ENCODE peak calls at places on chromosome 14, in nine cellular contexts. K, N, R, D, C, T, G, J and H are unnamed samples.

GRCh38 chr14:22888662-22889061 is 5.6 kb downstream of the REM2 start:
- DNase-seq in N (peak; percentile 70), D (no peak), J (no peak), K (no peak), R (no peak), C (no peak), G (no peak), T (no peak), H (no peak)

GRCh38 chr14:98704441-98704840 is 567.6 kb downstream of the BCL11B start:
- DNase-seq in N (no peak), J (no peak), R (no peak), K (no peak), T (no peak), C (no peak), G (no peak), D (no peak), H (no peak)

GRCh38 chr14:55926007-55926406 is 192.2 kb upstream of the PELI2 start:
- DNase-seq in K (peak; percentile 57), N (no peak), C (no peak), T (no peak), R (no peak), D (no peak), J (no peak), G (no peak), H (no peak)

GRCh38 chr14:101033446-101034165 is 130.1 kb upstream of the RTL1 start:
- DNase-seq in G (no peak), J (no peak), N (no peak), C (no peak), D (no peak), K (no peak), R (no peak), T (peak; percentile 58), H (no peak)

GRCh38 chr14:23550827-23551265 is 719 bp downstream of the ZFHX2 start:
- DNase-seq in K (peak; percentile 28), D (no peak), J (peak; percentile 54), T (no peak), G (peak; percentile 33), R (peak; percentile 45), C (no peak), N (no peak), H (no peak)

GRCh38 chr14:56491299-56492285 is 88.0 kb upstream of the TMEM260 start:
- DNase-seq in J (no peak), R (peak; percentile 61), N (peak; percentile 31), T (no peak), G (peak; percentile 68), K (peak; percentile 70), C (no peak), D (peak; percentile 87), H (no peak)

GRCh38 chr14:90500665-90501370 is 104.0 kb downstream of the CALM1 start:
- DNase-seq in C (no peak), G (no peak), K (peak; percentile 63), N (peak; percentile 36), R (no peak), J (no peak), T (peak; percentile 65), D (no peak), H (no peak)

GRCh38 chr14:92675421-92675820 is 73.0 kb downstream of the LGMN start:
- DNase-seq in K (no peak), G (no peak), T (no peak), J (no peak), C (no peak), R (no peak), D (no peak), N (peak; percentile 21), H (no peak)

GRCh38 chr14:56351861-56352260 is 227.7 kb upstream of the TMEM260 start:
- DNase-seq in N (no peak), J (no peak), K (peak; percentile 16), G (no peak), D (peak; percentile 84), T (no peak), C (peak; percentile 57), R (peak; percentile 89), H (no peak)

GRCh38 chr14:45038865-45039264 is 45.1 kb upstream of the PRPF39 start:
- DNase-seq in D (no peak), T (no peak), G (no peak), R (no peak), K (no peak), N (no peak), C (no peak), J (no peak), H (no peak)

GRCh38 chr14:77183896-77184295 is 2.3 kb downstream of the TMEM63C start:
- DNase-seq in J (no peak), G (no peak), D (no peak), R (no peak), T (no peak), C (no peak), K (no peak), N (no peak), H (no peak)

GRCh38 chr14:48563465-48563864 is 888.1 kb upstream of the MDGA2 start:
- DNase-seq in R (no peak), J (peak; percentile 38), G (no peak), D (peak; percentile 94), T (no peak), K (peak; percentile 32), C (no peak), N (no peak), H (no peak)

GRCh38 chr14:105151131-105151837 is 17.3 kb downstream of the JAG2 start:
- DNase-seq in D (no peak), R (no peak), C (no peak), G (no peak), J (no peak), N (no peak), K (no peak), T (no peak), H (no peak)

GRCh38 chr14:36747411-36748184 is 85.9 kb downstream of the PAX9 start:
- DNase-seq in D (peak; percentile 66), G (peak; percentile 61), J (no peak), T (no peak), R (peak; percentile 42), K (peak; percentile 29), N (no peak), C (no peak), H (no peak)

GRCh38 chr14:104731249-104731924 is 7.4 kb downstream of the ADSS1 start:
- DNase-seq in C (no peak), K (peak; percentile 58), R (peak; percentile 49), G (peak; percentile 81), N (peak; percentile 53), D (peak; percentile 48), T (no peak), J (no peak), H (no peak)

GRCh38 chr14:56718312-56718711 is 92.0 kb downstream of the OTX2 start:
- DNase-seq in J (no peak), C (no peak), R (no peak), D (no peak), G (no peak), K (no peak), N (no peak), T (no peak), H (no peak)

GRCh38 chr14:95681153-95681552 is 5.1 kb upstream of the TCL1B start:
- DNase-seq in G (no peak), C (no peak), R (no peak), J (no peak), T (no peak), K (no peak), D (no peak), N (no peak), H (no peak)

GRCh38 chr14:102212845-102213244 is 73.1 kb downstream of the WDR20 start:
- DNase-seq in D (no peak), J (no peak), C (no peak), K (no peak), T (no peak), G (no peak), R (no peak), N (no peak), H (no peak)

GRCh38 chr14:75453817-75454434 is 26.1 kb downstream of the JDP2 start:
- DNase-seq in N (no peak), D (no peak), T (no peak), C (no peak), J (no peak), R (no peak), G (no peak), K (no peak), H (peak; percentile 71)

GRCh38 chr14:68075382-68076029 is 255.9 kb downstream of the RAD51B start:
- DNase-seq in D (no peak), N (no peak), G (no peak), J (no peak), R (no peak), T (no peak), K (no peak), C (no peak), H (no peak)

GRCh38 chr14:67396381-67396965 is 15.5 kb downstream of the PLEK2 start:
- DNase-seq in J (no peak), R (peak; percentile 25), G (no peak), K (no peak), C (peak; percentile 36), D (no peak), N (no peak), T (no peak), H (no peak)